ENCODE peak calls at places on chromosome 12, in five cellular contexts. One of them, this sample, is unnamed.

GRCh38 chr12:43282106-43282505 is 269.9 kb downstream of the ADAMTS20 start:
- DNase-seq in GM18507: no peak
- DNase-seq in ELR: peak; percentile 51
- DNase-seq in adipocyte: peak; percentile 79
- DNase-seq in smooth muscle cell of the brain vasculature: no peak
- DNase-seq in this sample: no peak

GRCh38 chr12:78037707-78038106 is 207.0 kb downstream of the NAV3 start:
- DNase-seq in GM18507: no peak
- DNase-seq in ELR: no peak
- DNase-seq in adipocyte: no peak
- DNase-seq in smooth muscle cell of the brain vasculature: no peak
- DNase-seq in this sample: no peak

GRCh38 chr12:31524791-31525495 is 66.0 kb downstream of the DENND5B start:
- DNase-seq in GM18507: peak; percentile 4
- DNase-seq in ELR: peak; percentile 83
- DNase-seq in adipocyte: no peak
- DNase-seq in smooth muscle cell of the brain vasculature: no peak
- DNase-seq in this sample: no peak

GRCh38 chr12:130041983-130042812 is 120.1 kb upstream of the FZD10 start:
- DNase-seq in GM18507: no peak
- DNase-seq in ELR: no peak
- DNase-seq in adipocyte: peak; percentile 16
- DNase-seq in smooth muscle cell of the brain vasculature: no peak
- DNase-seq in this sample: no peak

GRCh38 chr12:120870415-120870814 is 33.7 kb downstream of the SPPL3 start:
- DNase-seq in GM18507: no peak
- DNase-seq in ELR: no peak
- DNase-seq in adipocyte: no peak
- DNase-seq in smooth muscle cell of the brain vasculature: no peak
- DNase-seq in this sample: no peak

GRCh38 chr12:90854136-90854689 is 100.8 kb downstream of the CCER1 start:
- DNase-seq in GM18507: no peak
- DNase-seq in ELR: peak; percentile 67
- DNase-seq in adipocyte: peak; percentile 82
- DNase-seq in smooth muscle cell of the brain vasculature: peak; percentile 35
- DNase-seq in this sample: no peak

GRCh38 chr12:22899184-22899583 is 274.2 kb downstream of the ETNK1 start:
- DNase-seq in GM18507: no peak
- DNase-seq in ELR: no peak
- DNase-seq in adipocyte: no peak
- DNase-seq in smooth muscle cell of the brain vasculature: no peak
- DNase-seq in this sample: no peak

GRCh38 chr12:115452751-115453281 is 768.8 kb upstream of the TBX3 start:
- DNase-seq in GM18507: no peak
- DNase-seq in ELR: no peak
- DNase-seq in adipocyte: no peak
- DNase-seq in smooth muscle cell of the brain vasculature: no peak
- DNase-seq in this sample: no peak

GRCh38 chr12:104828015-104828414 is 130.1 kb downstream of the SLC41A2 start:
- DNase-seq in GM18507: no peak
- DNase-seq in ELR: no peak
- DNase-seq in adipocyte: no peak
- DNase-seq in smooth muscle cell of the brain vasculature: no peak
- DNase-seq in this sample: peak; percentile 47

GRCh38 chr12:105562727-105563072 is 232.2 kb downstream of the C12orf75 start:
- DNase-seq in GM18507: no peak
- DNase-seq in ELR: no peak
- DNase-seq in adipocyte: no peak
- DNase-seq in smooth muscle cell of the brain vasculature: no peak
- DNase-seq in this sample: no peak

GRCh38 chr12:9760699-9761406 is at the start of gene CD69:
- DNase-seq in GM18507: no peak
- DNase-seq in ELR: peak; percentile 39
- DNase-seq in adipocyte: no peak
- DNase-seq in smooth muscle cell of the brain vasculature: no peak
- DNase-seq in this sample: no peak

This sample was measured in left lung.